ENCODE peak calls at places on chromosomes 13 and 19, in four cellular contexts. N is ELR, W is T-helper 9 cell, D is NCI-H1105. R is an unnamed sample.

GRCh38 chr19:35346193-35347052 is 1.3 kb upstream of the FFAR1 start:
- DNase-seq in N (no peak), W (peak), D (peak), R (peak)

GRCh38 chr19:23254141-23254910 is 4.1 kb upstream of the ZNF724 start:
- DNase-seq in N (no peak), W (no peak), D (no peak), R (no peak)

GRCh38 chr19:4144666-4145261 is 8.7 kb upstream of the CREB3L3 start:
- DNase-seq in N (peak), W (no peak), D (no peak), R (no peak)

GRCh38 chr13:42478531-42479156 is 95.3 kb upstream of the TNFSF11 start:
- DNase-seq in N (peak), W (no peak), D (no peak), R (no peak)

GRCh38 chr13:100533588-100534041 is 55.0 kb downstream of the GGACT start:
- DNase-seq in N (no peak), W (no peak), D (no peak), R (no peak)

GRCh38 chr19:36221474-36221873 is 6.6 kb downstream of the ZNF146 start:
- DNase-seq in N (no peak), W (no peak), D (no peak), R (no peak)

GRCh38 chr19:49297403-49297802 is 27.6 kb downstream of the SLC6A16 start:
- DNase-seq in N (no peak), W (no peak), D (no peak), R (no peak)

GRCh38 chr19:49355890-49356289 is 6.3 kb downstream of the TEAD2 start:
- DNase-seq in N (no peak), W (no peak), D (no peak), R (peak)

GRCh38 chr19:34831714-34832113 is 58.7 kb upstream of the ZNF599 start:
- DNase-seq in N (no peak), W (no peak), D (no peak), R (no peak)

GRCh38 chr13:97700306-97700848 is 253.1 kb upstream of the IPO5 start:
- DNase-seq in N (no peak), W (no peak), D (no peak), R (no peak)

GRCh38 chr13:59906413-59907027 is 257.2 kb downstream of the DIAPH3 start:
- DNase-seq in N (peak), W (no peak), D (peak), R (no peak)

GRCh38 chr19:13212759-13213330 is 62.6 kb downstream of the IER2 start:
- DNase-seq in N (peak), W (peak), D (no peak), R (no peak)

GRCh38 chr13:30673669-30674521 is 56.2 kb downstream of the USPL1 start:
- DNase-seq in N (peak), W (peak), D (peak), R (peak)

GRCh38 chr13:98650376-98651107 is 73.6 kb upstream of the STK24 start:
- DNase-seq in N (no peak), W (no peak), D (no peak), R (no peak)

R was measured in kidney.